ENCODE peak calls at places on chromosomes 1 and 21, in six cellular contexts. N, H, X, B, M and I are unnamed samples. For H3K9me2, the result is how much of the 10 kb centered on the place peaks cover.

GRCh38 chr1:66623812-66624211 is 89.9 kb downstream of the SGIP1 start:
- DNase-seq in B (peak), M (no peak), H (no peak), X (no peak), N (no peak), I (no peak)

GRCh38 chr1:108016451-108016920 is 51.5 kb upstream of the VAV3 start:
- DNase-seq in X (no peak), M (no peak), H (peak), N (no peak), B (peak), I (peak)

GRCh38 chr1:175232335-175232734 is 39.8 kb upstream of the KIAA0040 start:
- DNase-seq in H (no peak), X (no peak), N (no peak), M (no peak), B (peak), I (no peak)

GRCh38 chr1:157509546-157510232 is 42.6 kb downstream of the FCRL5 start:
- DNase-seq in M (no peak), B (no peak), X (no peak), N (no peak), H (no peak), I (peak)

GRCh38 chr21:21230672-21231071 is 232.5 kb downstream of the NCAM2 start:
- DNase-seq in N (no peak), M (peak), H (peak), X (peak), B (peak), I (no peak)

GRCh38 chr1:20184997-20185833 is 681 bp upstream of the UBXN10 start:
- DNase-seq in H (no peak), M (no peak), B (no peak), N (no peak), X (no peak), I (no peak)

GRCh38 chr1:21212126-21212525 is 35.4 kb upstream of the EIF4G3 start:
- DNase-seq in M (no peak), X (peak), N (no peak), H (no peak), B (peak), I (no peak)

GRCh38 chr1:221839794-221840395 is 98.0 kb upstream of the DUSP10 start:
- DNase-seq in B (peak), N (peak), H (peak), X (no peak), M (peak), I (no peak)

GRCh38 chr1:60213253-60213652 is 139.7 kb upstream of the C1orf87 start:
- DNase-seq in H (no peak), N (no peak), X (peak), B (no peak), M (no peak), I (no peak)

GRCh38 chr1:195202271-195202670 is 1406.0 kb downstream of the KCNT2 start:
- DNase-seq in B (no peak), H (peak), X (no peak), N (no peak), M (no peak), I (no peak)

GRCh38 chr1:198122693-198123092 is 34.1 kb upstream of the NEK7 start:
- DNase-seq in H (no peak), M (no peak), X (no peak), N (no peak), B (no peak), I (no peak)

GRCh38 chr1:110068646-110069301 is 1.7 kb downstream of the ALX3 start:
- DNase-seq in M (no peak), B (no peak), X (peak), H (no peak), N (no peak), I (no peak)

GRCh38 chr1:152495066-152495675 is 15.4 kb upstream of the LCE5A start:
- DNase-seq in X (peak), H (no peak), M (peak), N (no peak), B (peak), I (no peak)

GRCh38 chr21:43273708-43274021 is 104.9 kb downstream of the CRYAA start:
- DNase-seq in N (no peak), M (peak), X (no peak), B (no peak), H (peak), I (no peak)

GRCh38 chr1:10497109-10497508 is 22.4 kb downstream of the PEX14 start:
- DNase-seq in N (no peak), X (no peak), H (no peak), B (no peak), M (no peak), I (no peak)

GRCh38 chr1:85611856-85612255 is 31.3 kb downstream of the CCN1 start:
- DNase-seq in N (peak), B (peak), H (peak), M (no peak), X (no peak), I (no peak)

GRCh38 chr1:245765241-245766000 is 610.6 kb downstream of the KIF26B start:
- DNase-seq in M (no peak), B (peak), X (no peak), H (no peak), N (no peak), I (no peak)

GRCh38 chr1:2216767-2217058 is 11.4 kb upstream of the SKI start:
- DNase-seq in B (no peak), M (no peak), H (no peak), X (no peak), N (no peak), I (no peak)

GRCh38 chr21:42385619-42386018 is 10.2 kb downstream of the TMPRSS3 start:
- DNase-seq in B (no peak), N (no peak), X (no peak), H (no peak), M (no peak), I (no peak)

GRCh38 chr1:109928591-109929111 is 18.0 kb downstream of the CSF1 start:
- DNase-seq in H (peak), X (no peak), N (no peak), B (no peak), M (no peak), I (no peak)

GRCh38 chr1:232728507-232729263 is 76.5 kb upstream of the MAP10 start:
- DNase-seq in X (no peak), N (no peak), H (no peak), B (no peak), M (no peak), I (no peak)

GRCh38 chr1:215200121-215200520 is 117.6 kb downstream of the KCNK2 start:
- DNase-seq in M (no peak), X (peak), N (no peak), H (no peak), B (no peak), I (no peak)

GRCh38 chr21:33794586-33794985 is 121.0 kb downstream of the ATP5PO start:
- DNase-seq in H (no peak), B (no peak), N (no peak), M (no peak), X (peak), I (no peak)

GRCh38 chr1:174007846-174008245 is 14.3 kb downstream of the RC3H1 start:
- DNase-seq in M (no peak), X (no peak), B (peak), N (no peak), H (no peak), I (no peak)

GRCh38 chr21:40052276-40052675 is 185.0 kb downstream of the PCP4 start:
- DNase-seq in H (no peak), N (no peak), B (no peak), X (no peak), M (no peak), I (no peak)

GRCh38 chr1:15154480-15155036 is 1.0 kb downstream of the TMEM51 start:
- DNase-seq in M (no peak), N (no peak), H (peak), B (peak), X (peak), I (no peak)

GRCh38 chr1:15152318-15153183 is 996 bp upstream of the TMEM51 start:
- DNase-seq in M (peak), H (peak), X (peak), N (peak), B (peak), I (no peak)

GRCh38 chr1:15155191-15155590 is 1.6 kb downstream of the TMEM51 start:
- DNase-seq in X (no peak), M (no peak), N (no peak), B (no peak), H (no peak), I (no peak)

GRCh38 chr1:15153184-15153841 is at the start of gene TMEM51:
- DNase-seq in H (peak), N (no peak), B (peak), X (peak), M (peak), I (no peak)

GRCh38 chr1:15153842-15154479 is 414 bp downstream of the TMEM51 start:
- DNase-seq in X (peak), N (no peak), B (peak), M (peak), H (peak), I (no peak)
- TF ChIP-seq CTCF in X (peak), N (peak), B (peak), M (peak), H (peak), I (no peak)

DNA sequence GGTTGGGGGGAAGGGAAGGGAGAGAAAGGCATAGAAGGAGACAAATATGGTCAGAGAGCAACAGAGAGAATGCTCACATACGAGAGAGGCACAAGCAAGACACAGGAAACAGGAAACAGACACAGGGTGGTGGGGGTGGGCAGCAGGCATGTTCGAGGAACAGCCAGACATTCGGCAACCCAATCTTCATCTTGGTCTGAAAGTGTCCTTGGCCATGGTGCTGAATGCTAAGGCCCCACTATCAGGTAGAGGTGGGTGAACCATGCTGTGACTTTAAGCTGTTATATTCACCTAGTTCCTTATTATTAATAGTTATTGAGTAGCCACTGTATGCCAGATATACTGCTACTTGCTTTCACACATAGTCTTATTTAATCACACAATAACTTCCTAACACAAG is 109.2 kb downstream of the DDX20 start:
- DNase-seq in H (no peak), B (no peak), N (no peak), M (no peak), X (peak), I (peak)
- H3K9me2 ChIP-seq in H (under half), B (under half), N (under half), M (under half), X (under half), I (under half)

GRCh38 chr1:163398980-163399379 is 77.2 kb downstream of the NUF2 start:
- DNase-seq in M (no peak), H (no peak), B (no peak), N (no peak), X (no peak), I (no peak)
- TF ChIP-seq CTCF in M (no peak), H (no peak), B (no peak), N (no peak), X (no peak), I (no peak)

DNA sequence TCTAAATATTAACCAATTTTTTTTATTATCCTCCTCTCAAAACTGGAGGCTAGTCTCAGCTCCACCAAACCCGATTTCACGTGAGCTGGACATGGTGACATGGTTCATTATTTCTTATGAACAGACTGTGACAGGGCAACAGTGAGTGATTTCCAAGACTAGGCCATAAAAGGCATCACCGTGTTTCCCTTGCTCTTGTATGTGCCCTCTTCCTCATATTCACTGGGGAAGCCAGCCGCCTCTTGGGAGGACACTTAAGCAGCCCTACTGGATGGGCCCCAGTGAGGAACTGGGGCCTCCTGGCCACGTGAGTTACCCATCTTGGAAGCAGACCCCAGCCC is 104.9 kb downstream of the GALNT2 start:
- DNase-seq in N (no peak), H (no peak), X (no peak), M (no peak), B (no peak), I (no peak)
- H3K9me2 ChIP-seq in N (under half), H (under half), X (under half), M (under half), B (under half), I (under half)